ENCODE peak calls at places on chromosomes 16 and 17, in nine cellular contexts. U is upper lobe of right lung; O is activated naive CD8-positive, alpha-beta T cell treated with anti-CD3 and anti-CD28 coated beads for 36 hours; J is neural progenitor cell; X is GM23338; I is cardiac fibroblast; V is memory B cell; B is AG04450; F is right cardiac atrium. Y is an unnamed sample.

GRCh38 chr16:55900616-55901393 is 25.6 kb upstream of the CES5A start:
- DNase-seq in U (no peak), O (no peak), J (no peak), X (no peak), I (no peak), V (no peak), B (no peak), F (no peak), Y (no peak)

GRCh38 chr17:44642861-44643260 is 13.4 kb upstream of the MEIOC start:
- DNase-seq in U (no peak), O (no peak), J (no peak), X (no peak), I (peak; percentile 16), V (no peak), B (no peak), F (no peak), Y (no peak)

GRCh38 chr17:7501729-7502128 is 17.6 kb downstream of the POLR2A start:
- DNase-seq in U (no peak), O (no peak), J (no peak), X (no peak), I (no peak), V (no peak), B (no peak), F (no peak), Y (no peak)

GRCh38 chr16:25106567-25107465 is 4.7 kb upstream of the LCMT1 start:
- DNase-seq in U (peak; percentile 98), O (peak; percentile 86), J (peak; percentile 95), X (peak; percentile 98), I (peak; percentile 87), V (peak; percentile 60), B (peak; percentile 45), F (peak; percentile 96), Y (peak; percentile 98)

GRCh38 chr17:48492401-48493298 is 38.2 kb downstream of the HOXB1 start:
- DNase-seq in U (peak; percentile 84), O (peak; percentile 76), J (peak; percentile 72), X (peak; percentile 72), I (peak; percentile 68), V (peak; percentile 53), B (no peak), F (peak; percentile 74), Y (peak; percentile 84)

GRCh38 chr16:81831722-81832126 is 52.6 kb downstream of the PLCG2 start:
- DNase-seq in U (peak; percentile 84), O (peak; percentile 69), J (no peak), X (peak; percentile 34), I (no peak), V (peak; percentile 63), B (no peak), F (peak; percentile 54), Y (peak; percentile 50)

GRCh38 chr16:52597772-52598483 is 51.0 kb upstream of the TOX3 start:
- DNase-seq in U (no peak), O (no peak), J (peak; percentile 62), X (peak; percentile 77), I (no peak), V (no peak), B (no peak), F (no peak), Y (no peak)

GRCh38 chr16:29983420-29984136 is 9.9 kb downstream of the TAOK2 start:
- DNase-seq in U (no peak), O (no peak), J (no peak), X (no peak), I (no peak), V (no peak), B (no peak), F (no peak), Y (no peak)

GRCh38 chr16:87740441-87740840 is 25.3 kb downstream of the KLHDC4 start:
- DNase-seq in U (no peak), O (no peak), J (no peak), X (no peak), I (no peak), V (no peak), B (no peak), F (no peak), Y (no peak)

GRCh38 chr17:77393274-77393600 is 252.5 kb downstream of the SEC14L1 start:
- DNase-seq in U (no peak), O (no peak), J (no peak), X (no peak), I (no peak), V (no peak), B (no peak), F (no peak), Y (no peak)

GRCh38 chr17:17071531-17072360 is 29.5 kb downstream of the MPRIP start:
- DNase-seq in U (peak; percentile 46), O (no peak), J (no peak), X (no peak), I (no peak), V (no peak), B (no peak), F (no peak), Y (no peak)

GRCh38 chr17:79154446-79154845 is 79.8 kb downstream of the ENGASE start:
- DNase-seq in U (peak; percentile 73), O (no peak), J (no peak), X (no peak), I (no peak), V (no peak), B (no peak), F (peak; percentile 31), Y (peak; percentile 90)

GRCh38 chr17:77208217-77208808 is 67.5 kb downstream of the SEC14L1 start:
- DNase-seq in U (no peak), O (no peak), J (peak; percentile 45), X (peak; percentile 22), I (peak; percentile 62), V (no peak), B (peak; percentile 10), F (peak; percentile 43), Y (no peak)